ENCODE peak calls at places on chromosome 1, in seven cellular contexts. H is PC-9, L is MM.1S, X is neural progenitor cell, T is mesendoderm, O is mammary epithelial cell, M is fibroblast of lung. G is an unnamed sample. For H3K79me2, the result is how much of the 10 kb centered on the place peaks cover.

GRCh38 chr1:213724640-213725536 is 262.9 kb upstream of the PROX1 start:
- DNase-seq in M (peak), L (no peak), T (no peak), H (no peak), O (peak), X (peak), G (peak)

GRCh38 chr1:27577504-27578188 is 26.3 kb downstream of the AHDC1 start:
- DNase-seq in X (no peak), T (no peak), L (no peak), O (no peak), H (no peak), M (peak), G (no peak)

GRCh38 chr1:53190210-53190611 is 6.4 kb upstream of the CPT2 start:
- DNase-seq in X (peak), T (peak), M (no peak), O (no peak), H (no peak), L (no peak), G (no peak)

GRCh38 chr1:148166558-148167492 is 14.7 kb upstream of the NBPF11 start:
- DNase-seq in X (no peak), T (peak), L (no peak), M (no peak), H (peak), O (peak), G (peak)

GRCh38 chr1:161691846-161692245 is 15.2 kb upstream of the FCRLA start:
- DNase-seq in X (no peak), L (peak), H (no peak), O (peak), M (no peak), T (no peak), G (no peak)

GRCh38 chr1:214280386-214281029 is 451 bp upstream of the SMYD2 start:
- DNase-seq in X (peak), T (peak), O (peak), H (peak), M (peak), L (no peak), G (peak)

GRCh38 chr1:18373882-18374493 is 106.7 kb upstream of the KLHDC7A start:
- DNase-seq in X (peak), L (no peak), O (no peak), H (no peak), T (peak), M (no peak), G (no peak)

GRCh38 chr1:27979151-27979858 is 19.5 kb downstream of the XKR8 start:
- DNase-seq in X (peak), O (peak), T (peak), H (peak), L (peak), M (peak), G (peak)

GRCh38 chr1:46558141-46558963 is 6.9 kb upstream of the KNCN start:
- DNase-seq in X (peak), O (no peak), L (no peak), T (no peak), H (peak), M (no peak), G (no peak)

GRCh38 chr1:96060621-96061020 is 661.0 kb upstream of the PTBP2 start:
- DNase-seq in O (no peak), T (no peak), H (peak), L (no peak), M (no peak), X (no peak), G (no peak)

GRCh38 chr1:162697140-162697895 is 65.1 kb downstream of the DDR2 start:
- DNase-seq in H (no peak), M (no peak), T (no peak), X (no peak), L (no peak), O (no peak), G (peak)

GRCh38 chr1:194280463-194280862 is 1094.0 kb upstream of the B3GALT2 start:
- DNase-seq in X (no peak), M (no peak), O (no peak), T (peak), H (no peak), L (no peak), G (no peak)

GRCh38 chr1:182261655-182262054 is 129.9 kb downstream of the GLUL start:
- DNase-seq in L (peak), T (no peak), X (no peak), H (no peak), O (no peak), M (no peak), G (no peak)

GRCh38 chr1:235923466-235924008 is 56.8 kb upstream of the LYST start:
- DNase-seq in T (no peak), O (peak), M (peak), H (peak), L (peak), X (no peak), G (peak)

GRCh38 chr1:71882241-71883036 is 399.9 kb downstream of the NEGR1 start:
- DNase-seq in L (no peak), M (no peak), X (no peak), H (no peak), T (no peak), O (no peak), G (no peak)

GRCh38 chr1:27830621-27831424 is at the start of gene PPP1R8:
- DNase-seq in M (peak), L (peak), H (peak), O (peak), T (peak), X (peak), G (peak)

GRCh38 chr1:45840704-45841103 is 37.3 kb downstream of the MAST2 start:
- DNase-seq in M (no peak), T (no peak), H (no peak), X (no peak), L (no peak), O (no peak), G (no peak)

GRCh38 chr1:2212167-2212541 is 16.0 kb upstream of the SKI start:
- DNase-seq in X (peak), L (no peak), M (no peak), H (no peak), T (no peak), O (no peak), G (no peak)

GRCh38 chr1:2215329-2215728 is 12.8 kb upstream of the SKI start:
- DNase-seq in O (no peak), M (no peak), H (no peak), X (no peak), L (no peak), T (no peak), G (no peak)

GRCh38 chr1:2212542-2213491 is 15.3 kb upstream of the SKI start:
- DNase-seq in T (peak), H (peak), O (peak), L (no peak), X (peak), M (peak), G (peak)

GRCh38 chr1:2214541-2215241 is 13.4 kb upstream of the SKI start:
- DNase-seq in M (peak), T (no peak), L (no peak), O (no peak), X (no peak), H (no peak), G (no peak)

DNA sequence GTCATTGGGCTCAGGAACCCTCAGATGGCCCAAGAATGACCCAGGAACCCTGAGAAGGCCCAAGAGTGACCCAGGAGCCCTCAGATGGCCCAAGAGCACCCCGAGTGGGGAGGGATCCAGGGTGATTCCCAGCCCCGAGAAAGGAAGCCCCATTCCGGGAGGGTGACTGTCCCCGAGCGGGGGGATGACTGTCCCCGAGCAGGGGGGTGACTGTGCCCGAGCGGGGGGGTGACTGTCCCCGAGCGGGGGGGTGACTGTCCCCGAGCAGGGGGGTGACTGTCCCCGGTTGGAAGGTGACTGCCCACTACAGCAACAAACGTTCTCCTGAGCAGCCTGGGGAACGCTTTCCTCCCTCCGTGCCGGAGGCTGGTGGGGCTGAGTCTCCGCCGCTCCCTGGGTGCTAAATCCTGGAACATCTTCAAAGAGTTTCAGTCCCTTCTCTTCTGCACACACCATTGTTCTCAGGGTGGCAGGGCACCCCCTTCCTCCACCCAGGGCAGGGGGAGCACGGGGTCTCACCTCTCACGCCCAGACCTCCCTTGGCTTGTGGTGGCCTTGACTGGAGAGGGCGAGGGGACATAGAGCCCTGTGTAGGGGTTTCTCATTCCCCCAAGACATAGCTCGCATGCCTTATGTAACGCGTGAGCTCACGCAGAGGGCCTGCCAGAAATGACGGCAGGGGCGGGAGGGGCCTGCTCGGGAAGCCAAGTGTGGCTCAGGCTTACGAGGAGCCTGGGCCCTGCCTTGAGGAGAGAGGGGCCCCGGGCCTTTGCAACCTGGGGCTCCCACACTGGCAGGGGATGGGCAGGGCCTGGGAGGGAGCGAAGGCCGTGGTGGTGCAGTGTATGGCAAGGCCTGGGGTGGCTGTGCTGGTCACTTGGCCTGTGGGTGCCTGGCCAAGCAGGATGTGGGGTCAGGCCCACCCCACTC is 14.3 kb upstream of the SKI start:
- DNase-seq in H (no peak), O (no peak), X (no peak), M (peak), T (peak), L (no peak), G (peak)
- H3K4me3 ChIP-seq in H (no peak), O (no peak), X (no peak), M (peak), T (no peak), L (no peak), G (no peak)

GRCh38 chr1:226571901-226572300 is 23.3 kb downstream of the STUM start:
- DNase-seq in L (no peak), X (no peak), T (no peak), H (no peak), M (no peak), O (no peak), G (no peak)

GRCh38 chr1:226568077-226568831 is 19.7 kb downstream of the STUM start:
- DNase-seq in M (no peak), L (no peak), X (peak), H (no peak), T (peak), O (no peak), G (peak)

GRCh38 chr1:226568975-226569741 is 20.6 kb downstream of the STUM start:
- DNase-seq in H (no peak), L (no peak), X (no peak), T (no peak), M (no peak), O (no peak), G (no peak)

GRCh38 chr1:226572325-226572726 is 23.8 kb downstream of the STUM start:
- DNase-seq in O (no peak), M (no peak), L (no peak), H (no peak), T (no peak), X (no peak), G (no peak)

GRCh38 chr1:226569879-226570547 is 21.4 kb downstream of the STUM start:
- DNase-seq in T (peak), L (no peak), M (no peak), H (no peak), O (no peak), X (peak), G (peak)
- H3K4me2 ChIP-seq in T (no peak), L (no peak), M (no peak), H (no peak), O (no peak), X (peak), G (no peak)

GRCh38 chr1:206722751-206723499 is 38.2 kb downstream of the MAPKAPK2 start:
- DNase-seq in X (no peak), H (no peak), M (peak), O (no peak), L (no peak), T (no peak), G (no peak)
- H3K79me2 ChIP-seq in X (half or more), H (half or more), M (half or more), O (half or more), L (half or more), T (under half), G (half or more)

DNA sequence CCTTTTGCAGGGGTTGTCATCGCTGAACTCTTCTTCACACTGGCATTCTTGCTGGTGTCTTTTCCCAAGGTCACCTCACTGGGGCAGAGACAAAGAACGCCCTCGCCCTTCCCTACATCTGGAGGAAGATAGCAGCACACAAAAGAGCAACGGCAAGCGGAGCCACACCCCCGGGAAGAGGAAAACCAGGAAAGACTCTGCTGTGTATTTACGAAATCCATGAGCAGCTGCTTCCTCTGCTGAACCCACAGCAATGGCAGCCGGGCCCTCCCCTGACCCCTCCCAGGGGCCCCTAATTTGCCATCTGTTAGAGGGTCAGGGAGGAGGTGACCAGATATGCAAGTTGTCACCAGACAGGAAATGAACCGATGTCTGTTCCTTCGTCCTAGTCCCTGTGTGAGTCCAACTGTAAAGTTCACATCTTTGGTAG is 73.0 kb downstream of the PLPP3 start:
- DNase-seq in L (no peak), M (no peak), H (no peak), T (no peak), X (no peak), O (no peak), G (no peak)
- H3K4me3 ChIP-seq in L (no peak), M (no peak), H (no peak), T (no peak), X (no peak), O (no peak), G (no peak)

GRCh38 chr1:94110021-94110761 is 10.8 kb downstream of the ABCA4 start:
- DNase-seq in H (no peak), T (no peak), O (no peak), L (no peak), M (no peak), X (no peak), G (no peak)
- H3K4me2 ChIP-seq in H (no peak), T (no peak), O (no peak), L (no peak), M (no peak), X (no peak), G (no peak)

G was measured in hepatocyte.